ENCODE peak calls at places on chromosomes 3 and 15, in four cellular contexts. I is GM04504; M is naive thymus-derived CD8-positive, alpha-beta T cell; P is fibroblast of pulmonary artery. H is an unnamed sample.
A peak's percentile ranks its signal among the peaks of the same experiment; 100 is the strongest.

GRCh38 chr3:96200897-96201296 is 613.5 kb upstream of the EPHA6 start:
- DNase-seq in I (no peak), M (no peak), P (no peak), H (no peak)

GRCh38 chr15:61083781-61084134 is 145.3 kb downstream of the RORA start:
- DNase-seq in I (no peak), M (no peak), P (no peak), H (no peak)

GRCh38 chr3:55782806-55783205 is 295.7 kb upstream of the WNT5A start:
- DNase-seq in I (no peak), M (no peak), P (no peak), H (no peak)

GRCh38 chr15:79169531-79170123 is 79.0 kb upstream of the RASGRF1 start:
- DNase-seq in I (no peak), M (no peak), P (peak; percentile 16), H (no peak)

GRCh38 chr3:137998643-137999042 is 11.3 kb upstream of the CLDN18 start:
- DNase-seq in I (no peak), M (no peak), P (no peak), H (no peak)

GRCh38 chr3:101722394-101723173 is 1.8 kb upstream of the CEP97 start:
- DNase-seq in I (no peak), M (no peak), P (no peak), H (no peak)

GRCh38 chr15:47506543-47507090 is 210.7 kb upstream of the SEMA6D start:
- DNase-seq in I (no peak), M (no peak), P (no peak), H (no peak)

GRCh38 chr3:173019378-173019777 is 121.7 kb downstream of the SPATA16 start:
- DNase-seq in I (no peak), M (no peak), P (no peak), H (no peak)

GRCh38 chr3:193594946-193595689 is 2.1 kb downstream of the OPA1 start:
- DNase-seq in I (no peak), M (no peak), P (peak; percentile 32), H (no peak)

GRCh38 chr15:31438601-31439265 is 112.1 kb downstream of the KLF13 start:
- DNase-seq in I (no peak), M (no peak), P (no peak), H (no peak)

GRCh38 chr3:76307556-76307955 is 522.2 kb upstream of the ZNF717 start:
- DNase-seq in I (no peak), M (no peak), P (no peak), H (no peak)

GRCh38 chr3:65879372-65879771 is 159.3 kb downstream of the MAGI1 start:
- DNase-seq in I (no peak), M (no peak), P (no peak), H (no peak)

GRCh38 chr3:134721214-134721613 is 70.4 kb upstream of the KY start:
- DNase-seq in I (no peak), M (no peak), P (no peak), H (no peak)

GRCh38 chr15:85762756-85763127 is 32.0 kb downstream of the KLHL25 start:
- DNase-seq in I (no peak), M (no peak), P (no peak), H (no peak)

GRCh38 chr3:110318108-110318507 is 753.5 kb upstream of the NECTIN3 start:
- DNase-seq in I (no peak), M (no peak), P (peak; percentile 40), H (no peak)

GRCh38 chr15:31208804-31209203 is 107.3 kb upstream of the TRPM1 start:
- DNase-seq in I (no peak), M (no peak), P (no peak), H (no peak)

GRCh38 chr3:85922374-85922773 is 963.6 kb downstream of the CADM2 start:
- DNase-seq in I (no peak), M (no peak), P (no peak), H (no peak)

GRCh38 chr3:154135511-154136173 is 14.5 kb downstream of the ARHGEF26 start:
- DNase-seq in I (no peak), M (no peak), P (no peak), H (no peak)

GRCh38 chr3:19994796-19995195 is 17.3 kb downstream of the PP2D1 start:
- DNase-seq in I (no peak), M (no peak), P (no peak), H (no peak)

GRCh38 chr3:63862804-63863149 is 828 bp downstream of the THOC7 start:
- DNase-seq in I (no peak), M (no peak), P (no peak), H (no peak)

H was measured in BJ.